ENCODE peak calls at places on chromosomes 11 and 22, in eight cellular contexts. L is psoas muscle, O is endodermal cell, F is heart right ventricle, E is kidney, W is IMR-90, G is lower lobe of right lung, J is mucosa of descending colon. N is an unnamed sample. For H3K9me3 and H3K4me1, the result is how much of the 10 kb centered on the place peaks cover.

GRCh38 chr11:36453678-36454077 is 56.4 kb downstream of the TRAF6 start:
- DNase-seq in F (no peak), J (no peak), L (no peak), W (peak), O (no peak), G (no peak), E (no peak), N (peak)

GRCh38 chr11:82732734-82733443 is 775 bp downstream of the FAM181B start:
- DNase-seq in W (no peak), O (peak), E (peak), J (peak), G (no peak), F (peak), L (peak), N (no peak)

GRCh38 chr11:11583801-11584445 is 37.9 kb downstream of the GALNT18 start:
- DNase-seq in G (no peak), F (no peak), W (peak), L (no peak), J (no peak), O (no peak), E (no peak), N (no peak)

GRCh38 chr11:76455331-76455730 is 10.5 kb downstream of the EMSY start:
- DNase-seq in G (no peak), L (no peak), F (no peak), J (no peak), E (no peak), W (peak), O (peak), N (no peak)

GRCh38 chr11:61494341-61495038 is 14.1 kb upstream of the LRRC10B start:
- DNase-seq in W (no peak), J (no peak), L (no peak), E (no peak), O (no peak), G (no peak), F (no peak), N (no peak)

GRCh38 chr11:128884054-128884453 is 7.1 kb upstream of the KCNJ5 start:
- DNase-seq in E (no peak), W (no peak), G (no peak), J (no peak), L (no peak), O (no peak), F (no peak), N (no peak)

GRCh38 chr11:92552942-92553341 is 328.3 kb downstream of the FAT3 start:
- DNase-seq in J (no peak), L (no peak), W (peak), E (no peak), F (no peak), G (no peak), O (no peak), N (peak)

GRCh38 chr11:75639752-75640151 is 29.1 kb downstream of the MAP6 start:
- DNase-seq in W (peak), L (peak), E (peak), O (no peak), F (peak), G (peak), J (peak), N (no peak)

GRCh38 chr22:42769574-42770447 is 49.1 kb upstream of the A4GALT start:
- DNase-seq in L (peak), G (peak), O (no peak), F (peak), J (peak), W (peak), E (peak), N (no peak)

GRCh38 chr11:15114501-15115475 is at the start of gene INSC:
- DNase-seq in L (no peak), J (no peak), G (no peak), W (peak), O (peak), F (peak), E (no peak), N (no peak)

GRCh38 chr11:86670179-86670578 is 2.2 kb downstream of the ME3 start:
- DNase-seq in L (no peak), G (no peak), W (peak), E (no peak), F (no peak), O (no peak), J (no peak), N (peak)

GRCh38 chr22:25736378-25737011 is 5.5 kb upstream of the MYO18B start:
- DNase-seq in E (no peak), O (peak), L (no peak), F (no peak), J (no peak), G (no peak), W (no peak), N (no peak)

GRCh38 chr22:22709719-22710445 is 65.5 kb downstream of the GGTLC2 start:
- DNase-seq in W (no peak), F (no peak), G (no peak), J (no peak), L (no peak), E (no peak), O (peak), N (no peak)
- TF ChIP-seq CTCF in W (peak), F (no peak), G (peak), J (no peak), L (no peak), E (peak), O (peak), N (peak)

DNA sequence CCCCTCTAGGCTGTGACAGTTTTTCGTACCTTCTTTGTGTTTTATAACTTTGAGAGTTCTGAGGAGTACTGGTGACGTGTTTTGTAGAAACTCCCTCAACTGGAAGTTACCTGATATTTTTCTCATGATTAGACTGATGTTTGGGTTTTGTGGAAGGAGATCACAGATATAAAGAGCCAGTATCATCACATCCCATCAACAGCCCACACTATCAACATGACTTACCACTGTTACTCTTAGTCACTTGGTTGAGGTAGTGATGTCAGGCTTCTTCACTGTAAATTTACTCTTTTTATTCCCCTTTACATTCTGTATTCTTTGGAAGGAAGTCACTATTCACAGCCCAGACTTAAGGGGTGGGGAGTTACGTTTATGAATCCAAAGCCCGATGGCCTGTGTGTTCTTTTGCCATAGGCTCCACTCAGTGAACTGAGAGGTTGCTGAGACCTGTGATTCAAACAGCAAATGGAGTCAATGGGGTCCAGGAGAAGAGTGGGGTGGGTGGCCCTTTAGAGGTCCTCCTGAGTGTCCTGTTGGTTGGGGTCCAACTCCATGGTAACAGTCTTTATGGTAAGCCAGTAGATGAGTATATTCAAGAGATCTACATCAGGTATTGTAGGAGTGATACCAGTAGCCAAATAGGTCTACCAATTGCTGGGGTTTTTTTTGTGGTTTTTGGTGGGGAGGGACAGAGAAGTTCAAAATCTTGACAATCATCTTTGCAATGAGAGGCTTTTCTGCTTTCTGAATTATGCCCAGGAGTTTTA is 15.2 kb upstream of the MS4A4E start:
- DNase-seq in F (no peak), L (no peak), O (no peak), G (no peak), J (no peak), W (no peak), E (no peak), N (no peak)
- H3K9me3 ChIP-seq in F (under half), L (under half), O (under half), G (under half), J (under half), W (under half), E (under half), N (under half)

GRCh38 chr11:34630544-34630943 is 9.7 kb downstream of the EHF start:
- DNase-seq in G (no peak), L (no peak), F (no peak), W (no peak), O (no peak), E (peak), J (no peak), N (no peak)
- H3K4me1 ChIP-seq in G (under half), L (under half), F (under half), W (under half), O (under half), E (under half), J (under half), N (under half)

DNA sequence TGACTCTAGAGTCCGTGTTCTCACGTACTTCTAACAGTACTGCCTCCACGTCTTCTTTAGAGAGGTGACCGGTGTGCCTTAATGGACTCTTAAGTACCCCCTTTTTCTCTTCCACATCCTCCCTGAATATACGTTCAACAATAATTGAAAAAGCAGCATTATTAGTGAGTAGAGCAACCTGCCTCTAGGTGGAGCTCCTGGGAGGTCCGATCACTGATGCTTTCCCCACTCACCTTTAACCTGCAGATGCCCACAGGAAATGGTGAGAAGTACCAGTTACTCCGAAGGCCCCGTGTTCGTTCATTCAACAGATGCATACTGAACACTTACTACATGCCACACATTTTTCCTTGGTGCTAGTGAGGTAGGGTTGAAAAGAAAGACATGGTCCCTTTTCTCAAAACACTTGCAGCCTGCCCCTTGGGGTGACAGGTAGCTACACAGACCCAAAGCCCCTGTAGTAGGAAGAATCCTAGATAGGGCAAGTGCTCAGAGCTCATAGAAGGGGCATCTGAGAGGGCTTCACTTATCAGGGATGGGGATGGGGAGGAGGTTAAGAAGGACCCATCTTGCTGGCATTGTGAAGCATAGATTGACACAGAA is 72.7 kb downstream of the FEZ1 start:
- DNase-seq in J (no peak), G (no peak), F (no peak), L (no peak), E (peak), O (peak), W (no peak), N (no peak)
- TF ChIP-seq CTCF in J (no peak), G (peak), F (peak), L (peak), E (no peak), O (peak), W (peak), N (peak)

DNA sequence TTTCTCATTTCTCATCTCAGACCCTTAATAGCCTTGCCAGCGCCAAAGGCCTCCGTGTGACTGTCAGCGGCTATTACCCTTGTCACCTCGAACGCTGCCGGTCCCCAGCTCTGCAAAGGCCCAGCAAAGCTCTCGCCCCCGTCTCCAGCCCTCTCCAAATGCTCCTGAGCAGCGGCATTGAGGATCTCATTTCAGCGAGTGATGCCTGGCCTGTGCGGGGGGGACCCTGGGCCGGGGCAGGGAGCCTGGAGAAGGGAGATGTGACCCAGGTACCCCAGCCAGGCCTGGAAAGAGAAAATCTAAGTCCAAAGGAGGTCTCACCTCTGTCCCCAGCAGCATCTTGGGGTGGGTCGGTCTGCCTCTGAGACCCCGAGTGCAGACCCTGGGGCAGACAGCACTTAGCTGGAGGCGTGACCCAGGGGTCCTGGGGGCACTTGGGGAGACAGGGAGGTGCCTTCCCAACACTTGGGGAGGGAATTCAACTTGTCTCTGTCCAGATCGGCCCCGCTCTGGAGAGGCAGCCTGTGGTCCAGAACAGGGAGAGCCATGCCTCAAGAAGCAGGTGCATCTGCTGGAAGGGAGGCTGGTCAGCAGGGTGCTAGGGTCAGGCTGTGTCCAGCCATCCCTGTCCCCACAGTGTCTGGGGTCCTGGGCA is 521.3 kb downstream of the TBC1D22A start:
- DNase-seq in F (no peak), L (peak), E (peak), G (no peak), O (no peak), J (peak), W (no peak), N (no peak)
- H3K9me3 ChIP-seq in F (under half), L (under half), E (under half), G (under half), O (half or more), J (under half), W (under half), N (under half)